ENCODE peak calls at places on chromosome 6, in six cellular contexts. W is breast epithelium; B is mesenchymal stem cell; F is ovary; O is CD8-positive, alpha-beta memory T cell; L is fibroblast of lung. I is an unnamed sample. For H3K4me1 and H3K27me3, the result is how much of the 10 kb centered on the place peaks cover.

GRCh38 chr6:13813621-13814175 is 659 bp downstream of the MCUR1 start:
- DNase-seq in W (peak), B (peak), F (peak), O (peak), L (peak), I (no peak)

GRCh38 chr6:156461647-156462046 is 315.5 kb upstream of the ARID1B start:
- DNase-seq in W (no peak), B (no peak), F (no peak), O (no peak), L (no peak), I (no peak)

GRCh38 chr6:121994936-121995335 is 404.5 kb upstream of the HSF2 start:
- DNase-seq in W (no peak), B (no peak), F (no peak), O (no peak), L (no peak), I (no peak)

GRCh38 chr6:111550953-111551352 is 54.7 kb downstream of the TRAF3IP2 start:
- DNase-seq in W (no peak), B (no peak), F (no peak), O (no peak), L (no peak), I (no peak)

GRCh38 chr6:25324076-25324762 is 45.0 kb downstream of the CARMIL1 start:
- DNase-seq in W (no peak), B (no peak), F (no peak), O (no peak), L (no peak), I (no peak)

GRCh38 chr6:70119218-70119835 is 183.6 kb downstream of the COL9A1 start:
- DNase-seq in W (no peak), B (no peak), F (no peak), O (no peak), L (no peak), I (no peak)

GRCh38 chr6:130945401-130945919 is 117.6 kb downstream of the EPB41L2 start:
- DNase-seq in W (no peak), B (no peak), F (no peak), O (no peak), L (peak), I (no peak)

GRCh38 chr6:27188206-27188884 is 59.2 kb upstream of the PRSS16 start:
- DNase-seq in W (peak), B (peak), F (peak), O (no peak), L (peak), I (no peak)

GRCh38 chr6:66496659-66497058 is 789.6 kb upstream of the EYS start:
- DNase-seq in W (no peak), B (peak), F (no peak), O (no peak), L (no peak), I (no peak)

GRCh38 chr6:25834950-25835349 is 3.1 kb upstream of the SLC17A1 start:
- DNase-seq in W (no peak), B (no peak), F (no peak), O (no peak), L (no peak), I (no peak)

GRCh38 chr6:107813555-107814194 is 10.4 kb downstream of the SCML4 start:
- DNase-seq in W (no peak), B (no peak), F (no peak), O (no peak), L (no peak), I (no peak)

GRCh38 chr6:99608886-99609482 is 2.4 kb downstream of the PRDM13 start:
- DNase-seq in W (no peak), B (no peak), F (no peak), O (no peak), L (no peak), I (no peak)

GRCh38 chr6:64034331-64034730 is 398.7 kb downstream of the PHF3 start:
- DNase-seq in W (no peak), B (peak), F (no peak), O (no peak), L (no peak), I (no peak)

GRCh38 chr6:53359843-53360834 is 11.4 kb upstream of the ELOVL5 start:
- DNase-seq in W (no peak), B (peak), F (no peak), O (no peak), L (peak), I (no peak)

GRCh38 chr6:27867051-27867940 is 44.9 kb downstream of the OR2B2 start:
- DNase-seq in W (no peak), B (peak), F (no peak), O (peak), L (peak), I (peak)

GRCh38 chr6:52077180-52077884 is 10.1 kb downstream of the PKHD1 start:
- DNase-seq in W (no peak), B (no peak), F (no peak), O (no peak), L (no peak), I (no peak)

GRCh38 chr6:128498244-128498643 is 22.2 kb downstream of the PTPRK start:
- DNase-seq in W (no peak), B (no peak), F (no peak), O (no peak), L (no peak), I (no peak)

GRCh38 chr6:3798211-3798909 is 46.8 kb upstream of the PXDC1 start:
- DNase-seq in W (no peak), B (no peak), F (no peak), O (no peak), L (peak), I (no peak)

GRCh38 chr6:155936551-155936950 is 480.9 kb upstream of the NOX3 start:
- DNase-seq in W (no peak), B (no peak), F (no peak), O (no peak), L (no peak), I (no peak)

GRCh38 chr6:5943591-5943990 is 63.1 kb downstream of the NRN1 start:
- DNase-seq in W (no peak), B (no peak), F (no peak), O (no peak), L (no peak), I (no peak)

DNA sequence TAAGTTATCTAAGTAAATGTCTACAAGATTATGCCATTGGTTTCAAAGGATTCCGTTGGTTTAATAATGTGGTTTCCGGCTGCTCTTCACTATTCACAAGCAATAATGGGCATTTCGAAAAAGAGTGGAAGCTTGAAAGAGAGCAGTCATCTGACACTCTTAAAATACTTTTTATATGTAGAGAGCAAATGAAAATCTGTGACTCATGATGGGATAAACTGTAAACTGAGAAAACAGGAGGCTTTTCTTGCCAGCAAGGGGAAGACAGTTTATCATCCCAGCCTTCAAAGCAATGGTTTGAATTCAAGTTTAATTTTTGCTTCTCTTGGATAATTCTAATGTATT is 145.7 kb downstream of the KHDC1L start:
- DNase-seq in W (no peak), B (peak), F (no peak), O (no peak), L (peak), I (no peak)
- H3K4me1 ChIP-seq in W (under half), B (under half), F (under half), O (under half), L (under half), I (under half)

GRCh38 chr6:120031837-120032236 is 682.3 kb upstream of the MAN1A1 start:
- DNase-seq in W (no peak), B (no peak), F (no peak), O (no peak), L (no peak), I (no peak)

DNA sequence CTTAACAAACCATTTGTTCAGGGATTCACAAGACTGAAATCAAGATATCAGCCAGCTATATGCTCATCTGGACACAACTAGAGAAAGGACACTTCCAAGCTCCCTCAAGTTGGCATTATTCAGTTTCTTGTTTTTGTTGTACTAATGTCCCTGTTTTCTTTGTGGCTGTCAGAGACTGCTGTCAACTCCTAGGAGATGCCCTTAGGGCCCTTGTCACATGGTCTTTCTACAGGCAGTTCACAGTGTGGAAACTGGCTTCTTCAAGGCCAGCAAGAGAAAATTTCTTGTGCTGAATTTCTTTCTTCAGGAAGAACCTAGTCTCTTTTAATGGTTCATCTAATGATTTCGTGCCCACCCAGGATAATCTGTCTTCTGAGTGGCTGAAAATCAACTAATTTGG is 677.2 kb upstream of the MAN1A1 start:
- DNase-seq in W (no peak), B (no peak), F (no peak), O (no peak), L (no peak), I (no peak)
- H3K4me3 ChIP-seq in W (no peak), B (no peak), F (no peak), O (no peak), L (no peak), I (no peak)

GRCh38 chr6:165777680-165778079 is 114.6 kb upstream of the PDE10A start:
- DNase-seq in W (no peak), B (no peak), F (no peak), O (no peak), L (no peak), I (no peak)

GRCh38 chr6:165770430-165771082 is 107.5 kb upstream of the PDE10A start:
- DNase-seq in W (no peak), B (no peak), F (no peak), O (no peak), L (no peak), I (no peak)

GRCh38 chr6:165776699-165777098 is 113.7 kb upstream of the PDE10A start:
- DNase-seq in W (no peak), B (no peak), F (no peak), O (no peak), L (no peak), I (no peak)

GRCh38 chr6:165769884-165770283 is 106.8 kb upstream of the PDE10A start:
- DNase-seq in W (no peak), B (no peak), F (no peak), O (no peak), L (no peak), I (no peak)

GRCh38 chr6:165774903-165775608 is 112.0 kb upstream of the PDE10A start:
- DNase-seq in W (no peak), B (peak), F (no peak), O (no peak), L (peak), I (no peak)
- H3K27me3 ChIP-seq in W (under half), B (under half), F (under half), O (under half), L (under half), I (under half)

GRCh38 chr6:132494954-132495353 is 18.0 kb downstream of the STX7 start:
- DNase-seq in W (no peak), B (no peak), F (no peak), O (no peak), L (no peak), I (no peak)
- H3K4me1 ChIP-seq in W (under half), B (under half), F (under half), O (under half), L (under half), I (under half)

DNA sequence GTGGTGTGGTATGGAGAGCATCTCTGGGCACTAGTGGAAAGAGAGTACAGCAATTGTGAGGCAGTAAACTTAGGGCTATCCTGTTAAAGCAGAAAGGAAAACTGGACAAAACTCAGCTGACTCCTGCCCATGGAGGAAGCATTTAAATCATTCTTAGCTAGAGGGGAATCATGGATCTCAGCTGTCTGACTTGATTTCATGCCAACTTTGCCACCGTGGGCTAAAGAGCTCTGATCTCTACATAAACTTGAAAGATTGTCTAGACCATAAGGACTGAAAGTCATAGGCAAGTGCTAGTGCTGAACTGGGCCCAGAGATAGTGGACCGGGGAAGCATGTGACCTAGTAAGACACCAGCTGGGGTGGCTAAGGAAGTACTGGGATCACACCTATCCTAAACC is 651.8 kb downstream of the COL12A1 start:
- DNase-seq in W (no peak), B (no peak), F (no peak), O (no peak), L (no peak), I (no peak)
- H3K4me3 ChIP-seq in W (no peak), B (no peak), F (no peak), O (no peak), L (no peak), I (no peak)

GRCh38 chr6:139395891-139396299 is 21.4 kb upstream of the CITED2 start:
- DNase-seq in W (no peak), B (no peak), F (no peak), O (no peak), L (no peak), I (no peak)
- H3K27me3 ChIP-seq in W (under half), B (under half), F (under half), O (under half), L (under half), I (under half)

GRCh38 chr6:132504757-132505156 is 8.2 kb downstream of the STX7 start:
- DNase-seq in W (no peak), B (peak), F (peak), O (no peak), L (no peak), I (no peak)

GRCh38 chr6:132506461-132506860 is 6.5 kb downstream of the STX7 start:
- DNase-seq in W (no peak), B (no peak), F (no peak), O (no peak), L (no peak), I (no peak)

GRCh38 chr6:132511159-132511835 is 1.6 kb downstream of the STX7 start:
- DNase-seq in W (no peak), B (peak), F (no peak), O (no peak), L (no peak), I (no peak)

GRCh38 chr6:132505158-132505557 is 7.8 kb downstream of the STX7 start:
- DNase-seq in W (no peak), B (no peak), F (no peak), O (no peak), L (no peak), I (no peak)

GRCh38 chr6:132506869-132507813 is 5.8 kb downstream of the STX7 start:
- DNase-seq in W (no peak), B (no peak), F (no peak), O (no peak), L (no peak), I (no peak)
- H3K4me1 ChIP-seq in W (under half), B (under half), F (under half), O (under half), L (under half), I (under half)

I was measured in effector memory CD4-positive, alpha-beta T cell.